ENCODE peak calls at places on chromosomes 1 and 21, in six cellular contexts. I, R, T, Q, E and N are unnamed samples.

GRCh38 chr1:67691712-67692111 is 6.7 kb downstream of the GADD45A start:
- DNase-seq in E (no peak), R (no peak), T (no peak), I (no peak), Q (no peak), N (no peak)

GRCh38 chr1:214494706-214495105 is 56.7 kb downstream of the PTPN14 start:
- DNase-seq in Q (no peak), T (no peak), I (no peak), R (no peak), E (no peak), N (no peak)

GRCh38 chr1:161176468-161177111 is 717 bp downstream of the B4GALT3 start:
- DNase-seq in E (no peak), I (no peak), T (no peak), Q (no peak), R (no peak), N (no peak)

GRCh38 chr1:204266504-204267034 is 52.8 kb upstream of the GOLT1A start:
- DNase-seq in Q (peak; percentile 15), T (no peak), E (no peak), R (no peak), I (no peak), N (no peak)

GRCh38 chr1:149906561-149906960 is 7.2 kb downstream of the BOLA1 start:
- DNase-seq in I (no peak), Q (no peak), E (no peak), R (no peak), T (no peak), N (no peak)

GRCh38 chr1:154958681-154959447 is 2.7 kb downstream of the PYGO2 start:
- DNase-seq in I (no peak), R (no peak), Q (no peak), T (no peak), E (no peak), N (no peak)

GRCh38 chr1:235741294-235741693 is 91.7 kb upstream of the GNG4 start:
- DNase-seq in E (no peak), Q (peak; percentile 67), I (no peak), R (no peak), T (no peak), N (no peak)

GRCh38 chr1:36876990-36877389 is 157.3 kb downstream of the GRIK3 start:
- DNase-seq in R (no peak), Q (no peak), T (no peak), I (no peak), E (no peak), N (no peak)

GRCh38 chr1:45116340-45116739 is 90.1 kb downstream of the ZSWIM5 start:
- DNase-seq in T (no peak), I (no peak), R (no peak), Q (no peak), E (no peak), N (no peak)

GRCh38 chr1:147892731-147893214 is 9.8 kb upstream of the GJA8 start:
- DNase-seq in I (no peak), T (peak; percentile 52), E (peak; percentile 46), R (peak; percentile 61), Q (peak; percentile 75), N (peak; percentile 78)

GRCh38 chr21:45923146-45923545 is 58.4 kb upstream of the COL6A1 start:
- DNase-seq in E (peak; percentile 63), T (no peak), Q (peak; percentile 87), R (no peak), I (no peak), N (peak; percentile 17)

GRCh38 chr1:8303141-8303540 is 14.8 kb upstream of the SLC45A1 start:
- DNase-seq in Q (peak; percentile 70), E (no peak), T (no peak), R (no peak), I (no peak), N (no peak)